ENCODE peak calls at places on chromosomes 3 and 15, in five cellular contexts. V is brain microvascular endothelial cell, U is AG04450, W is WTC11, J is foreskin fibroblast. O is an unnamed sample.

GRCh38 chr3:190902292-190902691 is 39.8 kb upstream of the GMNC start:
- DNase-seq in U (no peak), J (no peak), W (no peak), V (no peak), O (no peak)

GRCh38 chr3:13120246-13120927 is 47.2 kb upstream of the IQSEC1 start:
- DNase-seq in J (no peak), W (no peak), U (no peak), V (no peak), O (no peak)

GRCh38 chr3:52367891-52368880 is 52.1 kb downstream of the DNAH1 start:
- DNase-seq in V (no peak), W (no peak), U (no peak), J (peak; percentile 19), O (no peak)

GRCh38 chr3:8755564-8756237 is 13.7 kb downstream of the OXTR start:
- DNase-seq in J (no peak), V (no peak), W (no peak), U (no peak), O (no peak)

GRCh38 chr15:62426387-62426956 is 261.4 kb upstream of the C2CD4B start:
- DNase-seq in J (no peak), U (no peak), W (no peak), V (no peak), O (no peak)

GRCh38 chr3:180630360-180630759 is 28.4 kb downstream of the TTC14 start:
- DNase-seq in V (no peak), U (no peak), J (peak; percentile 3), W (no peak), O (no peak)

GRCh38 chr3:65625310-65625709 is 413.4 kb downstream of the MAGI1 start:
- DNase-seq in W (no peak), V (no peak), J (no peak), U (no peak), O (no peak)

GRCh38 chr3:112822116-112823055 is 24.3 kb downstream of the CD200R1L start:
- DNase-seq in J (no peak), V (no peak), W (no peak), U (no peak), O (no peak)

GRCh38 chr3:191255156-191255555 is 56.1 kb downstream of the OSTN start:
- DNase-seq in W (peak; percentile 24), J (no peak), V (no peak), U (no peak), O (no peak)

GRCh38 chr15:86300371-86301106 is 220.9 kb downstream of the AGBL1 start:
- DNase-seq in W (no peak), V (no peak), U (no peak), J (no peak), O (no peak)

DNA sequence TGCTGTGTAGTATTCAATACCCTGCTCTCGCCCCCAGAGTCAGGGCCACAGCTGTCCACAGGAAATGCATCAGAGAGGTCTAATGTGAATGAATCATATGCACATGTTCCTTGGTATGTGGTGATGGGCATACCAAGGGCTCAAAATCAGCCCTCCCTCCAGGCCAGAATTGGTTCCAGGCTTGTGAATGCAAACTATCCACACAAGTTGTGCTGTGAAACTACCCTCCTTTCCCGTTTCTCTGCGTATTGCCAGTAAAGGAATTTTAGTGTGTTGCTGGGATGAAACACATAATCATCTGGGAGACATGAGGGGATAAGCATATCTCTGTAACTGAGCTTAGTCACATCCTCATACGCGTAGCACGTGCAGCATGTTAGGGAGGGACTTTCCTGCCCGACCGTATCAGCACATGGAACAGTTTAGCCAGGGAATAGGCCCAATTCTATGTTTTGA is 9.2 kb upstream of the MME start:
- DNase-seq in J (peak; percentile 99), V (peak; percentile 96), W (no peak), U (peak; percentile 96), O (no peak)
- TF ChIP-seq CTCF in J (no peak), V (no peak), W (no peak), U (no peak), O (no peak)

GRCh38 chr15:65836665-65837064 is 32.6 kb upstream of the RAB11A start:
- DNase-seq in J (no peak), U (no peak), W (peak; percentile 55), V (no peak), O (no peak)
- TF ChIP-seq CTCF in J (no peak), U (no peak), W (peak; percentile 31), V (peak; percentile 15), O (no peak)

DNA sequence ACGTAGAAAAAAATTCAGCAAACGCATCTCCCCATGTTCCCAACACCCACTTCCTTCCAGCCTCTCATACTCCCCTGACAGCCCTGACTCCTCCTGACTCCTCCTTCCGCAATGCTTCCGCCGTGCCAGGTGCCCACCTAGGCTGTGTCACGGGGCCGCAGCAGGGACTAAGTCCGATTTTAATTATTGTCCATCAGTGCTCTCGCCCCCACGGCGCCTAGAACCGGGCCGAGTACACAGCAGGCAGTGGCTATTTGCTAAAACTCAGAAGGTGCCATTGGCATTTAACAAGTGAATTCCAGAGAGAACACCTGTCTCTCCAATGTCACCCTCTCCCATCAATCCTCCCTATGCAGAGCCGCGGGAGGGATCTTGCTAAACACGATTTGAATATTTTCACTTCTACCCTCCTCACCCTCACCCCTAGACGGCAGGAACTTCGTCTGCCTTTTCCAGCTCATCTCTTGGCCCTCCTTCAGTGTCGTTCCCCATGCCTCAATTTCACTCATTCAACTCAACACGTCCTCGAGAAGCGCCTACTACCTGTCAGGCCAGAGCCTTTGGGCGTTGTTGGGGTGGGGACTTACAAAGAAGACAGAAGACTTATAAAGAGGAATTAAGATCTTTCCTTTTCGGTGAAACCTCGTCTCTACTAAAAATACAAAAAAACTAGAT is 11.5 kb upstream of the SHF start:
- DNase-seq in J (no peak), U (no peak), V (no peak), W (peak; percentile 29), O (peak; percentile 54)
- TF ChIP-seq CTCF in J (no peak), U (no peak), V (no peak), W (no peak), O (peak; percentile 18)

GRCh38 chr3:43223670-43224364 is 62.5 kb upstream of the SNRK start:
- DNase-seq in J (no peak), V (no peak), W (no peak), U (no peak), O (no peak)
- TF ChIP-seq CTCF in J (peak; percentile 34), V (peak; percentile 37), W (no peak), U (peak; percentile 56), O (no peak)

DNA sequence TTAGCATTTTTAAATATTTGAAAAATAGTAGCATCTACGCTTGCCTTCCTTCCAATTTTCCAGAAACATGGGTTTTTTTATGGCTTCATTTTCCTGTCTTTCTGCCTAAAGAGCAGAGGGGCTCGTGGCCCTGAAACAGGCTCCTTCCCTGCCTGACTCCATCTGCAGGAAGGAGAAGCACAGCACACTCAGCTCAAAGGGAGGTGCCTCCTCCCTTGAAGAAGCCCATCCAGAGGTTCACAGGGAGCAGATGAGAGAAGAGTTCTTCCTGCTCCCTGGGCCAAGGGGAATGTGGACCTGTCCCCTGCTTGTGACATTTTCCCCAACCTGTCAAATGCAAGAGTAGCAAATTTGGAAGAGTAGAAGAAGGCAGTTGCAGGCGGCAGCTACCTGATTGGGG is 55.8 kb downstream of the BBX start:
- DNase-seq in W (no peak), J (no peak), U (no peak), V (no peak), O (no peak)
- TF ChIP-seq CTCF in W (no peak), J (no peak), U (no peak), V (peak; percentile 29), O (no peak)

GRCh38 chr3:25442486-25442885 is 14.4 kb downstream of the RARB start:
- DNase-seq in V (no peak), J (no peak), W (no peak), U (no peak), O (no peak)

GRCh38 chr3:25437953-25438352 is 9.9 kb downstream of the RARB start:
- DNase-seq in W (no peak), J (no peak), U (no peak), V (no peak), O (no peak)

GRCh38 chr3:25444273-25444672 is 16.2 kb downstream of the RARB start:
- DNase-seq in W (no peak), U (no peak), V (no peak), J (no peak), O (no peak)

GRCh38 chr3:25438791-25439555 is 10.9 kb downstream of the RARB start:
- DNase-seq in U (no peak), W (no peak), J (no peak), V (no peak), O (no peak)

GRCh38 chr3:25441234-25441856 is 13.3 kb downstream of the RARB start:
- DNase-seq in W (peak; percentile 68), V (no peak), U (no peak), J (no peak), O (no peak)
- TF ChIP-seq CTCF in W (peak; percentile 90), V (peak; percentile 83), U (peak; percentile 54), J (peak; percentile 68), O (peak; percentile 75)

GRCh38 chr3:25781145-25781757 is 2.0 kb downstream of the NGLY1 start:
- DNase-seq in V (no peak), W (no peak), J (no peak), U (no peak), O (no peak)

GRCh38 chr3:25781758-25782594 is 1.3 kb downstream of the NGLY1 start:
- DNase-seq in V (no peak), W (no peak), J (no peak), U (no peak), O (no peak)

GRCh38 chr3:25783661-25784512 is 644 bp upstream of the NGLY1 start:
- DNase-seq in V (peak; percentile 32), U (no peak), W (peak; percentile 77), J (peak; percentile 29), O (peak; percentile 53)

GRCh38 chr3:25782636-25782937 is 656 bp downstream of the NGLY1 start:
- DNase-seq in J (no peak), U (no peak), V (no peak), W (no peak), O (no peak)

DNA sequence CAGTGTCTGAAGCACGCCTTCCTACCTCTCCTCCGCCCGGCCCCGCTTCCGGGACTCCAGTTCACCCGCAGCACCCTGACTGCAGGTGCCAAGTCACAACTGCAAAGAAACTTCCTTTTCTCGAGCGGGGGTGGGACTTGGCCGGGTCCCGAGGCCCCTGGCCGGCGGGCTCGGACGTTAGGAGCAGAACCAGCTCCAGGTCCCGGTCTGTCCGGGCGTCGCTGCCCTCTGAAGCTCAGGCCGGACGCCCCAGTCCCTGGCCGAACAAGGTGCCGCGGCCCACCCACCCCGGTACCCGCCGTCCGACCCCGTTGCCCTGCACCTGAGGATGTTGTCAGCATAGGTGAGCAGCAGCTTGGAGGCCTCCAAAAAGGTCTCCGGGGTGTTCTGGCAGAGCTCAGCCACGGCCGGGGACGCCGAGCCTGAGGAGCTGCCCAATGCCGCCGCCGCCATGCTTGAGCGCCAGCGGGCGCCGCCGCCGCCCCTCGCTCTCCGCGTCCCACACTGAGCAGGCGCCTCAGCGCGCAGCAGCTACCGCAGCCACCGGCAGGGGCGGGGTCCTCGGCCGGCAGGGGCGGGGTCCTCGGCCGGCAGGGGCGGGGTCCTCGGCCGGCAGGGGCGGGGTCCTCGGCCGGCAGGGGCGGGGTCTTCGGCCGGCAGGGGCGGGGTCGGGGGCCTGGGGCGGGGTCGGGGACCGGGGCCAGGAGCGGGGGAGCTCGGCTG is at the start of gene NGLY1:
- DNase-seq in J (peak; percentile 81), U (peak; percentile 36), V (peak; percentile 70), W (peak; percentile 81), O (peak; percentile 84)
- TF ChIP-seq CTCF in J (no peak), U (no peak), V (no peak), W (no peak), O (peak; percentile 23)

GRCh38 chr15:64690578-64691296 is 84.7 kb downstream of the RBPMS2 start:
- DNase-seq in J (no peak), U (no peak), V (no peak), W (no peak), O (no peak)
- TF ChIP-seq CTCF in J (no peak), U (peak; percentile 10), V (no peak), W (no peak), O (peak; percentile 42)